ENCODE peak calls at places on chromosomes 13 and 19, in nine cellular contexts. A, O, Q, K, W, N, E, R and T are unnamed samples.

GRCh38 chr13:81017525-81018152 is 676.7 kb upstream of the SPRY2 start:
- DNase-seq in R (peak), W (no peak), Q (no peak), O (no peak), E (no peak), K (no peak), A (peak), N (no peak), T (no peak)

GRCh38 chr13:110392510-110393233 is 85.6 kb downstream of the COL4A2 start:
- DNase-seq in W (no peak), E (no peak), Q (no peak), O (no peak), A (no peak), K (no peak), N (no peak), R (peak), T (no peak)

GRCh38 chr13:37138917-37139316 is 33.5 kb upstream of the CSNK1A1L start:
- DNase-seq in A (no peak), K (no peak), E (no peak), Q (no peak), R (no peak), W (no peak), N (no peak), O (no peak), T (no peak)

GRCh38 chr13:60019119-60019993 is 144.4 kb downstream of the DIAPH3 start:
- DNase-seq in W (peak), Q (no peak), K (no peak), A (no peak), N (no peak), E (no peak), O (no peak), R (no peak), T (no peak)

GRCh38 chr13:107568181-107568580 is 647.2 kb downstream of the LIG4 start:
- DNase-seq in Q (no peak), W (no peak), K (no peak), O (no peak), R (no peak), A (no peak), E (no peak), N (no peak), T (no peak)

GRCh38 chr19:33269016-33269415 is 33.3 kb downstream of the CEBPA start:
- DNase-seq in E (no peak), A (no peak), O (no peak), R (no peak), W (no peak), N (no peak), Q (no peak), K (no peak), T (no peak)

GRCh38 chr13:95479706-95480105 is 72.8 kb upstream of the CLDN10 start:
- DNase-seq in K (no peak), O (no peak), R (no peak), Q (no peak), N (no peak), A (no peak), E (no peak), W (peak), T (no peak)

GRCh38 chr19:2923510-2923909 is 21.3 kb downstream of the ZNF77 start:
- DNase-seq in R (no peak), N (no peak), A (no peak), W (no peak), Q (no peak), O (no peak), E (no peak), K (no peak), T (no peak)

GRCh38 chr19:3366104-3366760 is at the start of gene NFIC:
- DNase-seq in W (no peak), K (no peak), E (peak), O (peak), N (peak), R (peak), A (no peak), Q (peak), T (peak)

GRCh38 chr13:32824671-32825070 is 191.6 kb upstream of the KL start:
- DNase-seq in W (no peak), Q (no peak), K (peak), N (no peak), R (no peak), E (no peak), O (peak), A (peak), T (no peak)

GRCh38 chr13:93386191-93386590 is 159.6 kb downstream of the GPC6 start:
- DNase-seq in A (no peak), E (no peak), Q (no peak), W (no peak), N (no peak), O (no peak), K (no peak), R (no peak), T (no peak)

GRCh38 chr19:1284979-1285736 is 515 bp upstream of the EFNA2 start:
- DNase-seq in Q (no peak), K (no peak), W (no peak), A (no peak), O (no peak), E (no peak), N (no peak), R (no peak), T (no peak)
- H3K27ac ChIP-seq in Q (no peak), K (no peak), W (no peak), A (peak), O (no peak), E (no peak), N (no peak), R (no peak), T (no peak)

GRCh38 chr19:35560271-35560670 is 3.2 kb downstream of the ATP4A start:
- DNase-seq in E (no peak), N (no peak), O (no peak), R (no peak), Q (no peak), A (no peak), K (no peak), W (no peak), T (no peak)

GRCh38 chr19:35562336-35562735 is 1.1 kb downstream of the ATP4A start:
- DNase-seq in O (no peak), Q (no peak), K (no peak), N (no peak), W (no peak), E (no peak), R (no peak), A (no peak), T (peak)

GRCh38 chr19:35562776-35563175 is 682 bp downstream of the ATP4A start:
- DNase-seq in O (no peak), Q (no peak), R (no peak), E (no peak), A (no peak), N (no peak), K (no peak), W (no peak), T (no peak)

GRCh38 chr19:35560677-35561076 is 2.8 kb downstream of the ATP4A start:
- DNase-seq in N (no peak), O (no peak), Q (no peak), E (no peak), R (no peak), W (no peak), K (no peak), A (no peak), T (no peak)

DNA sequence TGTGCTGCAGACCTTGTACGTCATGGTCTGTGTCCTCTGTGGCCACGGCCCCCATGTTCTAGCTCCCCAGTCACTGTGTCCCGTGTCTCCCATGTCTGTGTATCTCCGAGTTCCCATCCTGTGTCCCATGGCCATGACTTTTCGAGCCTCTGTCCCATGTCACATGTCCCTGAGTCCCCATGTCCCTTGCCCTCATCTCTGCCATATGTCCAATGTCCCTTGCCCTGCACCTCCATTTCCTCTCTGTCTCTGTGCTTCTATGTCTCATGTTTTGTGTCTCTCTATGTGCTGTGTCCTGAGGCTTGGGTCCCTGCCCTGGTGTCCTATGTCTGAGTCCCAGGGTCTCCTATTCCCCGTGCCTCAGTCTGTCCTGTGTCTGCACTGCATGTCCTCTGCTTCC is 2.0 kb downstream of the ATP4A start:
- DNase-seq in Q (no peak), O (no peak), N (no peak), K (no peak), R (no peak), E (no peak), A (no peak), W (no peak), T (peak)
- TF ChIP-seq CTCF in Q (no peak), O (no peak), N (no peak), K (no peak), R (no peak), E (no peak), A (no peak), W (no peak), T (no peak)

GRCh38 chr19:51546107-51546649 is 14.7 kb upstream of the SIGLEC6 start:
- DNase-seq in R (no peak), A (no peak), W (no peak), E (no peak), Q (no peak), K (no peak), O (no peak), N (no peak), T (no peak)

GRCh38 chr19:51548891-51549305 is 17.4 kb upstream of the SIGLEC6 start:
- DNase-seq in N (no peak), R (no peak), E (no peak), A (no peak), K (no peak), O (no peak), Q (no peak), W (no peak), T (no peak)

GRCh38 chr19:51548213-51548651 is 16.8 kb upstream of the SIGLEC6 start:
- DNase-seq in W (no peak), Q (no peak), N (no peak), R (no peak), K (no peak), A (no peak), E (no peak), O (no peak), T (no peak)

GRCh38 chr19:51546650-51547396 is 15.4 kb upstream of the SIGLEC6 start:
- DNase-seq in R (no peak), K (no peak), A (no peak), N (no peak), W (no peak), Q (no peak), O (no peak), E (no peak), T (no peak)

DNA sequence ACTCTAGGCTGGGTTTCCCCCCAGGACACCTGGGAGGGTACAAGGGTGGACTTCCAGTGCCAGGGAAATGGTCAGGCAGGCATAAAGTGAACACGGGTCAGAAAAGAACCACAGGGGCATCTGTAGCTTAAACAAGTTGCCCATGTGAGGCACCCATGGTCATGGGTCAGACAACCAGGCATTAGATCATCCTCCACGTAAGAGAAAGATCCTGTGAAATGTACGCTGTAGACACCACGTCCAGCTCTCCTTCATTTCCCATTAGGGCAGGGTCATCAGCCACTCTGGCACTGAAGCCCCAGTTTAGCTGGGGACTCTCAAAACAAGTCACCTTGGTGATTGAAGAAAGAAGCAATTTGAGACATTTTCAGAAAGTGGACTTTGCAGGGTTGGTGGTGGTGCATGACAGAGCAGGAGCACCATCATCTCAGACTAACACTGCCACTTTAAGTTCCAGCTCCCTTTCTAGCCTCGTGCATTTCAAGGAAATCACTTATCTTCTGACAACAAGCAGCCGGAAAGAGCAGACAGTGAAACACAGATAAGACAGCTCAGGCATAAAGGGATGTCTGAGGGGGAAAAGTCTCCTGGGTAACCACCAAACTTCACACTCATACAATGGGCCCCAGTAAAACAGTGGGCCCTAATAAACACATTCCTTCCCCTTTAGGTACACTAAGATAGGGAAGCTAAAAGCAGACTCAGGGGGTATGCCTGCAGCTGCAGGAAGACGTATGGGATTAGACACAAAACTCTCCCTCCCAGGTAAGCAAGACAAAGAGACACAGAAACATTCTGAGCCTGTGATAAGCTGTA is 16.1 kb upstream of the SIGLEC6 start:
- DNase-seq in O (no peak), R (no peak), A (no peak), E (no peak), N (no peak), K (no peak), Q (no peak), W (no peak), T (no peak)
- TF ChIP-seq EP300 in O (no peak), R (no peak), A (no peak), E (no peak), N (no peak), K (no peak), Q (no peak), W (no peak), T (no peak)

GRCh38 chr19:37988758-37989635 is 82.0 kb downstream of the SIPA1L3 start:
- DNase-seq in K (no peak), R (no peak), O (no peak), Q (no peak), A (no peak), E (no peak), N (no peak), W (no peak), T (no peak)

GRCh38 chr19:37991176-37991835 is 84.3 kb downstream of the SIPA1L3 start:
- DNase-seq in N (no peak), W (no peak), A (no peak), R (no peak), E (no peak), K (no peak), O (no peak), Q (no peak), T (no peak)

GRCh38 chr19:37991841-37992248 is 84.8 kb downstream of the SIPA1L3 start:
- DNase-seq in A (no peak), E (no peak), W (no peak), O (no peak), K (no peak), N (no peak), R (no peak), Q (no peak), T (no peak)

GRCh38 chr19:37989855-37990254 is 82.8 kb downstream of the SIPA1L3 start:
- DNase-seq in R (no peak), A (no peak), E (no peak), O (no peak), W (no peak), K (peak), Q (no peak), N (no peak), T (no peak)

GRCh38 chr19:37990362-37990761 is 83.4 kb downstream of the SIPA1L3 start:
- DNase-seq in E (no peak), W (no peak), K (no peak), N (no peak), A (no peak), R (no peak), Q (no peak), O (no peak), T (no peak)
- H3K27ac ChIP-seq in E (no peak), W (no peak), K (peak), N (no peak), A (no peak), R (no peak), Q (no peak), O (no peak), T (no peak)